ENCODE peak calls at places on chromosome 17, in four cellular contexts. One of them, this sample, is unnamed.

GRCh38 chr17:74305865-74306654 is 20.0 kb upstream of the KIF19 start:
- DNase-seq in skeletal muscle cell: no peak
- DNase-seq in RWPE2: no peak
- DNase-seq in EL: no peak
- DNase-seq in this sample: no peak

GRCh38 chr17:37829446-37830142 is 84.7 kb upstream of the HNF1B start:
- DNase-seq in skeletal muscle cell: no peak
- DNase-seq in RWPE2: no peak
- DNase-seq in EL: no peak
- DNase-seq in this sample: no peak

GRCh38 chr17:30095507-30096244 is 20.9 kb upstream of the NSRP1 start:
- DNase-seq in skeletal muscle cell: no peak
- DNase-seq in RWPE2: no peak
- DNase-seq in EL: peak
- DNase-seq in this sample: peak

GRCh38 chr17:17496189-17497064 is at the start of gene RASD1:
- DNase-seq in skeletal muscle cell: peak
- DNase-seq in RWPE2: peak
- DNase-seq in EL: peak
- DNase-seq in this sample: peak

GRCh38 chr17:14744716-14745115 is 443.8 kb downstream of the HS3ST3B1 start:
- DNase-seq in skeletal muscle cell: peak
- DNase-seq in RWPE2: no peak
- DNase-seq in EL: no peak
- DNase-seq in this sample: no peak

GRCh38 chr17:18099516-18099915 is 9.0 kb upstream of the MYO15A start:
- DNase-seq in skeletal muscle cell: no peak
- DNase-seq in RWPE2: peak
- DNase-seq in EL: no peak
- DNase-seq in this sample: no peak

GRCh38 chr17:7336240-7337175 is at the start of gene ACAP1:
- DNase-seq in skeletal muscle cell: no peak
- DNase-seq in RWPE2: peak
- DNase-seq in EL: no peak
- DNase-seq in this sample: no peak

GRCh38 chr17:69468211-69468610 is 53.7 kb downstream of the MAP2K6 start:
- DNase-seq in skeletal muscle cell: no peak
- DNase-seq in RWPE2: no peak
- DNase-seq in EL: no peak
- DNase-seq in this sample: no peak

GRCh38 chr17:64095144-64095882 is 34.6 kb downstream of the ERN1 start:
- DNase-seq in skeletal muscle cell: no peak
- DNase-seq in RWPE2: no peak
- DNase-seq in EL: no peak
- DNase-seq in this sample: no peak

GRCh38 chr17:29615048-29615385 is 7.7 kb downstream of the CORO6 start:
- DNase-seq in skeletal muscle cell: no peak
- DNase-seq in RWPE2: no peak
- DNase-seq in EL: peak
- DNase-seq in this sample: no peak

GRCh38 chr17:77434136-77435114 is 293.7 kb downstream of the SEC14L1 start:
- DNase-seq in skeletal muscle cell: no peak
- DNase-seq in RWPE2: no peak
- DNase-seq in EL: no peak
- DNase-seq in this sample: no peak

GRCh38 chr17:7340179-7340578 is 3.9 kb downstream of the ACAP1 start:
- DNase-seq in skeletal muscle cell: no peak
- DNase-seq in RWPE2: no peak
- DNase-seq in EL: no peak
- DNase-seq in this sample: no peak

GRCh38 chr17:43669971-43670644 is 8.4 kb upstream of the MEOX1 start:
- DNase-seq in skeletal muscle cell: peak
- DNase-seq in RWPE2: no peak
- DNase-seq in EL: no peak
- DNase-seq in this sample: no peak

GRCh38 chr17:32120086-32120485 is 22.2 kb upstream of the RHOT1 start:
- DNase-seq in skeletal muscle cell: no peak
- DNase-seq in RWPE2: no peak
- DNase-seq in EL: no peak
- DNase-seq in this sample: no peak

GRCh38 chr17:79622201-79622601 is 11.3 kb upstream of the RBFOX3 start:
- DNase-seq in skeletal muscle cell: no peak
- DNase-seq in RWPE2: peak
- DNase-seq in EL: no peak
- DNase-seq in this sample: no peak

GRCh38 chr17:48545022-48545376 is at the start of gene HOXB2:
- DNase-seq in skeletal muscle cell: no peak
- DNase-seq in RWPE2: no peak
- DNase-seq in EL: no peak
- DNase-seq in this sample: no peak

GRCh38 chr17:77735341-77736206 is 222.9 kb upstream of the TNRC6C start:
- DNase-seq in skeletal muscle cell: no peak
- DNase-seq in RWPE2: peak
- DNase-seq in EL: no peak
- DNase-seq in this sample: peak

GRCh38 chr17:74542166-74542565 is 3.7 kb downstream of the CD300C start:
- DNase-seq in skeletal muscle cell: no peak
- DNase-seq in RWPE2: peak
- DNase-seq in EL: no peak
- DNase-seq in this sample: no peak

GRCh38 chr17:80999224-81000088 is 7.8 kb downstream of the CHMP6 start:
- DNase-seq in skeletal muscle cell: no peak
- DNase-seq in RWPE2: no peak
- DNase-seq in EL: no peak
- DNase-seq in this sample: no peak

GRCh38 chr17:63552211-63552610 is 1.9 kb downstream of the DCAF7 start:
- DNase-seq in skeletal muscle cell: no peak
- DNase-seq in RWPE2: no peak
- DNase-seq in EL: peak
- DNase-seq in this sample: no peak

GRCh38 chr17:30570191-30570590 is 93.0 kb downstream of the GOSR1 start:
- DNase-seq in skeletal muscle cell: no peak
- DNase-seq in RWPE2: no peak
- DNase-seq in EL: no peak
- DNase-seq in this sample: no peak

GRCh38 chr17:72943826-72944689 is 148.4 kb downstream of the SLC39A11 start:
- DNase-seq in skeletal muscle cell: no peak
- DNase-seq in RWPE2: no peak
- DNase-seq in EL: no peak
- DNase-seq in this sample: peak

GRCh38 chr17:9350083-9350482 is 225.5 kb downstream of the STX8 start:
- DNase-seq in skeletal muscle cell: peak
- DNase-seq in RWPE2: no peak
- DNase-seq in EL: peak
- DNase-seq in this sample: no peak

GRCh38 chr17:8062807-8063483 is 24.1 kb downstream of the ALOX15B start:
- DNase-seq in skeletal muscle cell: no peak
- DNase-seq in RWPE2: no peak
- DNase-seq in EL: no peak
- DNase-seq in this sample: no peak

GRCh38 chr17:38747385-38748328 is 479 bp downstream of the PCGF2 start:
- DNase-seq in skeletal muscle cell: no peak
- DNase-seq in RWPE2: no peak
- DNase-seq in EL: no peak
- DNase-seq in this sample: no peak

GRCh38 chr17:78227455-78227916 is 3.9 kb upstream of the TMEM235 start:
- DNase-seq in skeletal muscle cell: no peak
- DNase-seq in RWPE2: no peak
- DNase-seq in EL: peak
- DNase-seq in this sample: no peak

GRCh38 chr17:4204190-4204589 is 59.6 kb downstream of the ANKFY1 start:
- DNase-seq in skeletal muscle cell: peak
- DNase-seq in RWPE2: no peak
- DNase-seq in EL: no peak
- DNase-seq in this sample: no peak

GRCh38 chr17:11909348-11909747 is 87.9 kb downstream of the ZNF18 start:
- DNase-seq in skeletal muscle cell: no peak
- DNase-seq in RWPE2: no peak
- DNase-seq in EL: no peak
- DNase-seq in this sample: no peak

GRCh38 chr17:57956311-57957119 is 1.3 kb upstream of the CUEDC1 start:
- DNase-seq in skeletal muscle cell: no peak
- DNase-seq in RWPE2: peak
- DNase-seq in EL: no peak
- DNase-seq in this sample: peak

GRCh38 chr17:82051776-82052637 is at the start of the genes GPS1 and RFNG:
- DNase-seq in skeletal muscle cell: no peak
- DNase-seq in RWPE2: no peak
- DNase-seq in EL: peak
- DNase-seq in this sample: peak

GRCh38 chr17:41538565-41538991 is 10.5 kb upstream of the KRT19 start:
- DNase-seq in skeletal muscle cell: no peak
- DNase-seq in RWPE2: no peak
- DNase-seq in EL: peak
- DNase-seq in this sample: no peak

GRCh38 chr17:58363457-58364185 is 11.6 kb upstream of the SUPT4H1 start:
- DNase-seq in skeletal muscle cell: no peak
- DNase-seq in RWPE2: no peak
- DNase-seq in EL: no peak
- DNase-seq in this sample: no peak

GRCh38 chr17:30323895-30324319 is 9.9 kb downstream of the TMIGD1 start:
- DNase-seq in skeletal muscle cell: peak
- DNase-seq in RWPE2: no peak
- DNase-seq in EL: peak
- DNase-seq in this sample: no peak

GRCh38 chr17:17710728-17711541 is 29.7 kb downstream of the RAI1 start:
- DNase-seq in skeletal muscle cell: peak
- DNase-seq in RWPE2: peak
- DNase-seq in EL: peak
- DNase-seq in this sample: peak

GRCh38 chr17:78075545-78075944 is 53.0 kb downstream of the TMC6 start:
- DNase-seq in skeletal muscle cell: no peak
- DNase-seq in RWPE2: no peak
- DNase-seq in EL: no peak
- DNase-seq in this sample: no peak

GRCh38 chr17:65851965-65852736 is 290.7 kb upstream of the AXIN2 start:
- DNase-seq in skeletal muscle cell: no peak
- DNase-seq in RWPE2: no peak
- DNase-seq in EL: no peak
- DNase-seq in this sample: no peak

GRCh38 chr17:16488572-16488997 is 3.4 kb downstream of the LRRC75A start:
- DNase-seq in skeletal muscle cell: no peak
- DNase-seq in RWPE2: no peak
- DNase-seq in EL: no peak
- DNase-seq in this sample: no peak

GRCh38 chr17:63429766-63430165 is 16.3 kb downstream of the CYB561 start:
- DNase-seq in skeletal muscle cell: no peak
- DNase-seq in RWPE2: no peak
- DNase-seq in EL: no peak
- DNase-seq in this sample: no peak